ENCODE peak calls at places on chromosomes 7 and 10, in nine cellular contexts. H is IMR-90; X is NCI-H2081; R is H9; E is activated CD4-positive, alpha-beta T cell treated with anti-CD3 and anti-CD28 coated beads for 24 hours; Z is Calu3; O is HCT116; K is KG1; M is ACHN. C is an unnamed sample.

GRCh38 chr10:119111968-119112515 is 8.1 kb downstream of the DENND10 start:
- DNase-seq in H (peak), X (no peak), R (no peak), E (no peak), Z (no peak), O (no peak), K (no peak), M (no peak), C (no peak)

GRCh38 chr7:133551471-133551870 is 298.6 kb downstream of the EXOC4 start:
- DNase-seq in H (no peak), X (no peak), R (no peak), E (no peak), Z (no peak), O (no peak), K (no peak), M (no peak), C (no peak)

GRCh38 chr10:124745678-124746077 is 1.5 kb upstream of the FAM53B start:
- DNase-seq in H (peak), X (peak), R (no peak), E (no peak), Z (no peak), O (peak), K (no peak), M (peak), C (no peak)

GRCh38 chr10:129779126-129779525 is 184.9 kb downstream of the EBF3 start:
- DNase-seq in H (no peak), X (no peak), R (no peak), E (no peak), Z (no peak), O (no peak), K (no peak), M (no peak), C (no peak)

GRCh38 chr10:1572519-1573333 is 164.6 kb downstream of the ADARB2 start:
- DNase-seq in H (no peak), X (peak), R (no peak), E (no peak), Z (no peak), O (no peak), K (no peak), M (no peak), C (no peak)

GRCh38 chr10:92274071-92274470 is 16.8 kb downstream of the CPEB3 start:
- DNase-seq in H (no peak), X (no peak), R (no peak), E (no peak), Z (no peak), O (no peak), K (no peak), M (no peak), C (no peak)

GRCh38 chr10:26860026-26860541 is 674 bp downstream of the ABI1 start:
- DNase-seq in H (peak), X (peak), R (peak), E (peak), Z (peak), O (no peak), K (no peak), M (peak), C (peak)

GRCh38 chr7:5633161-5634106 is 148.0 kb downstream of the RNF216 start:
- DNase-seq in H (no peak), X (no peak), R (peak), E (no peak), Z (no peak), O (no peak), K (no peak), M (no peak), C (no peak)

GRCh38 chr7:14196555-14196954 is 207.1 kb upstream of the ETV1 start:
- DNase-seq in H (peak), X (no peak), R (no peak), E (no peak), Z (no peak), O (no peak), K (no peak), M (peak), C (no peak)

GRCh38 chr10:69160809-69161225 is 19.2 kb upstream of the SUPV3L1 start:
- DNase-seq in H (peak), X (no peak), R (no peak), E (no peak), Z (no peak), O (no peak), K (no peak), M (peak), C (no peak)